ENCODE peak calls at places on chromosomes 1 and 21, in five cellular contexts. Z is C1 segment of cervical spinal cord, P is midbrain, C is AG09319, U is AG08395. I is an unnamed sample.
A peak's percentile ranks its signal among the peaks of the same experiment; 100 is the strongest.

GRCh38 chr1:155104605-155105534 is 22.8 kb upstream of the EFNA1 start:
- DNase-seq in Z (no peak), P (no peak), C (no peak), U (no peak), I (no peak)

GRCh38 chr1:24635195-24635843 is 7.8 kb upstream of the SRRM1 start:
- DNase-seq in Z (no peak), P (peak; percentile 82), C (peak; percentile 44), U (peak; percentile 76), I (peak; percentile 60)

GRCh38 chr21:38756746-38757145 is 49.0 kb upstream of the ETS2 start:
- DNase-seq in Z (no peak), P (no peak), C (no peak), U (peak; percentile 40), I (peak; percentile 38)

GRCh38 chr1:63821650-63822049 is 47.8 kb downstream of the ROR1 start:
- DNase-seq in Z (no peak), P (no peak), C (peak; percentile 3), U (peak; percentile 36), I (peak; percentile 55)

GRCh38 chr1:93262645-93263044 is 82.1 kb downstream of the CCDC18 start:
- DNase-seq in Z (no peak), P (no peak), C (no peak), U (no peak), I (no peak)

GRCh38 chr1:107004421-107004820 is 52.1 kb upstream of the PRMT6 start:
- DNase-seq in Z (no peak), P (no peak), C (no peak), U (no peak), I (peak; percentile 13)

GRCh38 chr1:234532511-234532922 is 53.5 kb upstream of the TARBP1 start:
- DNase-seq in Z (peak; percentile 58), P (peak; percentile 72), C (no peak), U (no peak), I (no peak)

GRCh38 chr1:163168053-163168452 is 34.7 kb downstream of the RGS5 start:
- DNase-seq in Z (no peak), P (no peak), C (peak; percentile 89), U (peak; percentile 92), I (peak; percentile 98)

GRCh38 chr1:67393240-67393639 is 37.0 kb downstream of the SERBP1 start:
- DNase-seq in Z (no peak), P (no peak), C (no peak), U (no peak), I (no peak)

GRCh38 chr1:209759829-209760359 is 4.0 kb downstream of the TRAF3IP3 start:
- DNase-seq in Z (no peak), P (no peak), C (no peak), U (no peak), I (no peak)

GRCh38 chr21:46369520-46370235 is 45.7 kb downstream of the PCNT start:
- DNase-seq in Z (no peak), P (no peak), C (no peak), U (no peak), I (no peak)

I was measured in foreskin fibroblast.